ENCODE peak calls at places on chromosomes 1 and 21, in nine cellular contexts. Y is neural crest cell, R is AG04450, X is amniotic epithelial cell, I is nucleus accumbens, A is AG20443, E is right atrium auricular region, W is head of caudate nucleus, N is mesothelial cell of epicardium. S is an unnamed sample.

GRCh38 chr21:42308161-42308913 is 6.9 kb downstream of the TFF3 start:
- DNase-seq in A (no peak), R (no peak), N (no peak), W (no peak), Y (no peak), X (no peak), I (no peak), E (no peak), S (no peak)

GRCh38 chr1:20596106-20596505 is 7.2 kb downstream of the CDA start:
- DNase-seq in E (no peak), W (no peak), N (no peak), R (no peak), X (no peak), A (no peak), I (no peak), Y (no peak), S (no peak)

GRCh38 chr1:10939654-10940450 is 72.6 kb upstream of the TARDBP start:
- DNase-seq in N (no peak), X (peak; percentile 20), A (peak; percentile 48), Y (no peak), E (no peak), R (no peak), I (no peak), W (no peak), S (no peak)

GRCh38 chr1:207818971-207819451 is 67.2 kb downstream of the CD46 start:
- DNase-seq in E (peak; percentile 64), W (no peak), I (peak; percentile 61), R (no peak), X (no peak), Y (no peak), N (no peak), A (peak; percentile 77), S (no peak)

GRCh38 chr21:43819511-43820405 is 30.4 kb downstream of the RRP1 start:
- DNase-seq in A (no peak), I (no peak), W (no peak), X (no peak), R (no peak), Y (no peak), N (no peak), E (no peak), S (no peak)

GRCh38 chr21:45970674-45971486 is 10.7 kb upstream of the COL6A1 start:
- DNase-seq in Y (peak; percentile 80), N (no peak), I (no peak), W (peak; percentile 46), A (peak; percentile 80), E (no peak), X (no peak), R (no peak), S (no peak)

GRCh38 chr1:30982431-30982830 is 73.9 kb upstream of the SDC3 start:
- DNase-seq in X (no peak), I (no peak), Y (no peak), E (no peak), N (no peak), W (no peak), R (no peak), A (no peak), S (no peak)

GRCh38 chr1:230232352-230232751 is 165.3 kb downstream of the GALNT2 start:
- DNase-seq in X (no peak), E (peak; percentile 40), Y (no peak), W (no peak), R (no peak), N (no peak), A (no peak), I (no peak), S (no peak)

GRCh38 chr1:169295425-169295824 is 72.2 kb downstream of the NME7 start:
- DNase-seq in I (no peak), N (no peak), E (no peak), X (no peak), A (no peak), Y (no peak), W (no peak), R (no peak), S (no peak)

GRCh38 chr1:163035791-163036249 is 33.3 kb upstream of the RGS4 start:
- DNase-seq in X (peak; percentile 94), W (no peak), E (no peak), A (peak; percentile 70), N (no peak), Y (no peak), I (no peak), R (peak; percentile 65), S (no peak)